ENCODE peak calls at places on chromosomes 1 and 21, in six cellular contexts. One of them, this sample, is unnamed.

GRCh38 chr1:226881515-226882185 is 11.2 kb downstream of the PSEN2 start:
- DNase-seq in astrocyte of the cerebellum: no peak
- DNase-seq in psoas muscle: no peak
- DNase-seq in colonic mucosa: no peak
- DNase-seq in suprapubic skin: no peak
- DNase-seq in fibroblast of lung: no peak
- DNase-seq in this sample: no peak

GRCh38 chr1:25118554-25118953 is 113.7 kb downstream of the SYF2 start:
- DNase-seq in astrocyte of the cerebellum: no peak
- DNase-seq in psoas muscle: no peak
- DNase-seq in colonic mucosa: no peak
- DNase-seq in suprapubic skin: no peak
- DNase-seq in fibroblast of lung: no peak
- DNase-seq in this sample: no peak

GRCh38 chr1:110049801-110050601 is 15.6 kb downstream of the STRIP1 start:
- DNase-seq in astrocyte of the cerebellum: no peak
- DNase-seq in psoas muscle: no peak
- DNase-seq in colonic mucosa: no peak
- DNase-seq in suprapubic skin: peak; percentile 50
- DNase-seq in fibroblast of lung: no peak
- DNase-seq in this sample: no peak

GRCh38 chr1:16013220-16013907 is 4.5 kb downstream of the HSPB7 start:
- DNase-seq in astrocyte of the cerebellum: peak; percentile 41
- DNase-seq in psoas muscle: peak; percentile 86
- DNase-seq in colonic mucosa: peak; percentile 63
- DNase-seq in suprapubic skin: no peak
- DNase-seq in fibroblast of lung: peak; percentile 48
- DNase-seq in this sample: no peak

GRCh38 chr1:40314721-40315238 is 2.3 kb downstream of the COL9A2 start:
- DNase-seq in astrocyte of the cerebellum: peak; percentile 53
- DNase-seq in psoas muscle: no peak
- DNase-seq in colonic mucosa: no peak
- DNase-seq in suprapubic skin: peak; percentile 68
- DNase-seq in fibroblast of lung: no peak
- DNase-seq in this sample: no peak

GRCh38 chr1:61135286-61135685 is 52.9 kb downstream of the NFIA start:
- DNase-seq in astrocyte of the cerebellum: no peak
- DNase-seq in psoas muscle: no peak
- DNase-seq in colonic mucosa: no peak
- DNase-seq in suprapubic skin: no peak
- DNase-seq in fibroblast of lung: no peak
- DNase-seq in this sample: no peak

GRCh38 chr1:54327386-54328116 is 78.6 kb downstream of the SSBP3 start:
- DNase-seq in astrocyte of the cerebellum: no peak
- DNase-seq in psoas muscle: no peak
- DNase-seq in colonic mucosa: no peak
- DNase-seq in suprapubic skin: no peak
- DNase-seq in fibroblast of lung: peak; percentile 55
- DNase-seq in this sample: no peak

GRCh38 chr1:41995441-41996130 is 76.9 kb upstream of the HIVEP3 start:
- DNase-seq in astrocyte of the cerebellum: no peak
- DNase-seq in psoas muscle: no peak
- DNase-seq in colonic mucosa: no peak
- DNase-seq in suprapubic skin: no peak
- DNase-seq in fibroblast of lung: no peak
- DNase-seq in this sample: no peak

GRCh38 chr1:210087058-210087457 is 145.5 kb upstream of the SERTAD4 start:
- DNase-seq in astrocyte of the cerebellum: no peak
- DNase-seq in psoas muscle: no peak
- DNase-seq in colonic mucosa: no peak
- DNase-seq in suprapubic skin: no peak
- DNase-seq in fibroblast of lung: no peak
- DNase-seq in this sample: no peak

GRCh38 chr1:53470155-53470554 is 11.0 kb downstream of the DMRTB1 start:
- DNase-seq in astrocyte of the cerebellum: peak; percentile 55
- DNase-seq in psoas muscle: peak; percentile 74
- DNase-seq in colonic mucosa: peak; percentile 72
- DNase-seq in suprapubic skin: no peak
- DNase-seq in fibroblast of lung: peak; percentile 81
- DNase-seq in this sample: no peak

GRCh38 chr1:181777812-181778211 is 283.7 kb downstream of the ZNF648 start:
- DNase-seq in astrocyte of the cerebellum: no peak
- DNase-seq in psoas muscle: no peak
- DNase-seq in colonic mucosa: no peak
- DNase-seq in suprapubic skin: no peak
- DNase-seq in fibroblast of lung: no peak
- DNase-seq in this sample: no peak

GRCh38 chr1:98860314-98860713 is 144.3 kb downstream of the PLPPR5 start:
- DNase-seq in astrocyte of the cerebellum: no peak
- DNase-seq in psoas muscle: no peak
- DNase-seq in colonic mucosa: no peak
- DNase-seq in suprapubic skin: no peak
- DNase-seq in fibroblast of lung: no peak
- DNase-seq in this sample: no peak

GRCh38 chr1:38775175-38775845 is 84.3 kb downstream of the RRAGC start:
- DNase-seq in astrocyte of the cerebellum: no peak
- DNase-seq in psoas muscle: no peak
- DNase-seq in colonic mucosa: no peak
- DNase-seq in suprapubic skin: no peak
- DNase-seq in fibroblast of lung: no peak
- DNase-seq in this sample: no peak

GRCh38 chr1:225896937-225897549 is 8.1 kb upstream of the LEFTY1 start:
- DNase-seq in astrocyte of the cerebellum: no peak
- DNase-seq in psoas muscle: no peak
- DNase-seq in colonic mucosa: peak; percentile 85
- DNase-seq in suprapubic skin: no peak
- DNase-seq in fibroblast of lung: no peak
- DNase-seq in this sample: no peak

GRCh38 chr1:165114022-165114888 is 242.3 kb downstream of the LMX1A start:
- DNase-seq in astrocyte of the cerebellum: peak; percentile 26
- DNase-seq in psoas muscle: no peak
- DNase-seq in colonic mucosa: peak; percentile 47
- DNase-seq in suprapubic skin: no peak
- DNase-seq in fibroblast of lung: peak; percentile 52
- DNase-seq in this sample: peak; percentile 42

GRCh38 chr21:33197546-33197945 is 32.2 kb upstream of the IFNAR2 start:
- DNase-seq in astrocyte of the cerebellum: no peak
- DNase-seq in psoas muscle: no peak
- DNase-seq in colonic mucosa: no peak
- DNase-seq in suprapubic skin: no peak
- DNase-seq in fibroblast of lung: no peak
- DNase-seq in this sample: no peak

GRCh38 chr1:94318505-94319030 is 81.2 kb upstream of the ARHGAP29 start:
- DNase-seq in astrocyte of the cerebellum: no peak
- DNase-seq in psoas muscle: no peak
- DNase-seq in colonic mucosa: no peak
- DNase-seq in suprapubic skin: no peak
- DNase-seq in fibroblast of lung: no peak
- DNase-seq in this sample: no peak

GRCh38 chr1:109761227-109762038 is 2.3 kb downstream of the EPS8L3 start:
- DNase-seq in astrocyte of the cerebellum: no peak
- DNase-seq in psoas muscle: no peak
- DNase-seq in colonic mucosa: peak; percentile 17
- DNase-seq in suprapubic skin: peak; percentile 73
- DNase-seq in fibroblast of lung: no peak
- DNase-seq in this sample: no peak

GRCh38 chr1:30847358-30847972 is 61.1 kb downstream of the SDC3 start:
- DNase-seq in astrocyte of the cerebellum: no peak
- DNase-seq in psoas muscle: peak; percentile 75
- DNase-seq in colonic mucosa: peak; percentile 81
- DNase-seq in suprapubic skin: peak; percentile 87
- DNase-seq in fibroblast of lung: peak; percentile 65
- DNase-seq in this sample: no peak

GRCh38 chr1:27150183-27150582 is 4.7 kb downstream of the SLC9A1 start:
- DNase-seq in astrocyte of the cerebellum: no peak
- DNase-seq in psoas muscle: no peak
- DNase-seq in colonic mucosa: no peak
- DNase-seq in suprapubic skin: no peak
- DNase-seq in fibroblast of lung: no peak
- DNase-seq in this sample: no peak

GRCh38 chr1:211478376-211478775 is 13.6 kb downstream of the RD3 start:
- DNase-seq in astrocyte of the cerebellum: no peak
- DNase-seq in psoas muscle: no peak
- DNase-seq in colonic mucosa: no peak
- DNase-seq in suprapubic skin: peak; percentile 31
- DNase-seq in fibroblast of lung: no peak
- DNase-seq in this sample: no peak

GRCh38 chr21:33640697-33641338 is 723 bp downstream of the CRYZL1 start:
- DNase-seq in astrocyte of the cerebellum: no peak
- DNase-seq in psoas muscle: no peak
- DNase-seq in colonic mucosa: peak; percentile 31
- DNase-seq in suprapubic skin: no peak
- DNase-seq in fibroblast of lung: peak; percentile 28
- DNase-seq in this sample: no peak

GRCh38 chr1:209486861-209487260 is 96.7 kb upstream of the CAMK1G start:
- DNase-seq in astrocyte of the cerebellum: no peak
- DNase-seq in psoas muscle: no peak
- DNase-seq in colonic mucosa: no peak
- DNase-seq in suprapubic skin: no peak
- DNase-seq in fibroblast of lung: no peak
- DNase-seq in this sample: no peak

GRCh38 chr1:56477164-56478111 is 101.9 kb downstream of the PLPP3 start:
- DNase-seq in astrocyte of the cerebellum: no peak
- DNase-seq in psoas muscle: peak; percentile 59
- DNase-seq in colonic mucosa: peak; percentile 65
- DNase-seq in suprapubic skin: peak; percentile 82
- DNase-seq in fibroblast of lung: peak; percentile 63
- DNase-seq in this sample: no peak

GRCh38 chr1:224615861-224616760 is at the start of gene CNIH3:
- DNase-seq in astrocyte of the cerebellum: peak; percentile 68
- DNase-seq in psoas muscle: peak; percentile 29
- DNase-seq in colonic mucosa: no peak
- DNase-seq in suprapubic skin: no peak
- DNase-seq in fibroblast of lung: peak; percentile 83
- DNase-seq in this sample: peak; percentile 90

GRCh38 chr1:241627453-241628329 is 12.5 kb downstream of the CHML start:
- DNase-seq in astrocyte of the cerebellum: peak; percentile 76
- DNase-seq in psoas muscle: no peak
- DNase-seq in colonic mucosa: peak; percentile 56
- DNase-seq in suprapubic skin: no peak
- DNase-seq in fibroblast of lung: peak; percentile 84
- DNase-seq in this sample: no peak

GRCh38 chr1:203835476-203835875 is 25.9 kb upstream of the SNRPE start:
- DNase-seq in astrocyte of the cerebellum: no peak
- DNase-seq in psoas muscle: no peak
- DNase-seq in colonic mucosa: no peak
- DNase-seq in suprapubic skin: no peak
- DNase-seq in fibroblast of lung: no peak
- DNase-seq in this sample: no peak
- TF ChIP-seq CTCF in astrocyte of the cerebellum: no peak
- TF ChIP-seq CTCF in psoas muscle: no peak
- TF ChIP-seq CTCF in colonic mucosa: no peak
- TF ChIP-seq CTCF in suprapubic skin: no peak
- TF ChIP-seq CTCF in fibroblast of lung: no peak
- TF ChIP-seq CTCF in this sample: peak; percentile 16

DNA sequence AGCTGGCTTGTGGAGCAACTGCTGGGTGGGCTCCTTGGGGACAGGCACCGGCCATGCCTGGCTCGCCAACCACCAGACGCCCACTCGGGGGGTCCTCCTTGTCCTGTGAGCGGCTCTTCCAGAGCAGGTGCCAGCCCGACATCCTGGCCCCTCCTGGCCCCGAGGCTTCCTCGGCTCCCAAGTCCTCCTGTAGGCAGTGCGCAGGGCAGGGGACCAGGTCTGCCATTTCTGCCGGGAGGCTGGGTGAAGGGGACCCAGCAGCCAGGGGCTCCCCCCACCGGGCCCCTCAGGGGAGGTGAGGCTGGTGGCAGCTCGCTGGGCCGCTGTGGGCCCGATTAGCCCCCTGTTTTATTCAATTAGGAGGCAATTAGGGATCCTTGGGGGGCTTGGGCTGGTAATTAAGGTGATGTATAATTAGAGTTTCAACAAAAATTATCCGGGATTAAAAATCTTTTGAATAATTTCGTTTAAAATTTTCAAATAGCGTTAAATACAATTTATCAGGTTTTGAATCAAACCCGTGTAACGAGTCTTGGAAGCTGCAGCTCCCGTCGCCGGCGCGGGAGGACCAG is 4.0 kb downstream of the PRDM16 start:
- DNase-seq in astrocyte of the cerebellum: no peak
- DNase-seq in psoas muscle: no peak
- DNase-seq in colonic mucosa: no peak
- DNase-seq in suprapubic skin: no peak
- DNase-seq in fibroblast of lung: no peak
- DNase-seq in this sample: no peak
- H3K4me3 ChIP-seq in astrocyte of the cerebellum: peak overlapping the region; percentile 14
- H3K4me3 ChIP-seq in psoas muscle: no peak overlapping the region
- H3K4me3 ChIP-seq in colonic mucosa: no peak overlapping the region
- H3K4me3 ChIP-seq in suprapubic skin: no peak overlapping the region
- H3K4me3 ChIP-seq in fibroblast of lung: no peak overlapping the region
- H3K4me3 ChIP-seq in this sample: no peak overlapping the region

DNA sequence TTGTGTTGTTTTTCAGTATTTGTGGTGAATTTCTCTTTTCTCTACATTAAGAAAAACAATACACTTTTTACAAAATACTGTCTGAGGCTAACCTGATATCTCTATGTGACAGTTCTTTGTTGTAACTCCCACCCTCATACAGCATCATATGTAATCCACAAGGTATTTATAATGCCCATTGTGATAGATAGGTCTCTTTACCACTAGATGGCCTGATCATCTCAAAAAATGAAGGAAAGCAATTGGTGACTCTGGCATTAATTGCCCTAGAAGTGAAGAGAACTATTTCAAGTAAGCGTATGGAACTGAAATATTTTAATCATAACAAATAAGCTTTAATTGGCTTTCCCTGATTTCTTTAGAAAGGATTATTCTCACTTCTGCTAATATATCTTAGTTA is 36.2 kb upstream of the HFM1 start:
- DNase-seq in astrocyte of the cerebellum: no peak
- DNase-seq in psoas muscle: no peak
- DNase-seq in colonic mucosa: no peak
- DNase-seq in suprapubic skin: no peak
- DNase-seq in fibroblast of lung: peak; percentile 35
- DNase-seq in this sample: no peak
- TF ChIP-seq CTCF in astrocyte of the cerebellum: peak; percentile 10
- TF ChIP-seq CTCF in psoas muscle: no peak
- TF ChIP-seq CTCF in colonic mucosa: no peak
- TF ChIP-seq CTCF in suprapubic skin: no peak
- TF ChIP-seq CTCF in fibroblast of lung: no peak
- TF ChIP-seq CTCF in this sample: peak; percentile 10

GRCh38 chr21:39913651-39914145 is 46.5 kb downstream of the PCP4 start:
- DNase-seq in astrocyte of the cerebellum: no peak
- DNase-seq in psoas muscle: no peak
- DNase-seq in colonic mucosa: no peak
- DNase-seq in suprapubic skin: no peak
- DNase-seq in fibroblast of lung: no peak
- DNase-seq in this sample: no peak

GRCh38 chr21:39911286-39911685 is 44.0 kb downstream of the PCP4 start:
- DNase-seq in astrocyte of the cerebellum: no peak
- DNase-seq in psoas muscle: no peak
- DNase-seq in colonic mucosa: no peak
- DNase-seq in suprapubic skin: no peak
- DNase-seq in fibroblast of lung: no peak
- DNase-seq in this sample: no peak

GRCh38 chr21:39911792-39912191 is 44.6 kb downstream of the PCP4 start:
- DNase-seq in astrocyte of the cerebellum: no peak
- DNase-seq in psoas muscle: no peak
- DNase-seq in colonic mucosa: no peak
- DNase-seq in suprapubic skin: no peak
- DNase-seq in fibroblast of lung: no peak
- DNase-seq in this sample: no peak

GRCh38 chr21:39904457-39904856 is 37.2 kb downstream of the PCP4 start:
- DNase-seq in astrocyte of the cerebellum: no peak
- DNase-seq in psoas muscle: no peak
- DNase-seq in colonic mucosa: no peak
- DNase-seq in suprapubic skin: no peak
- DNase-seq in fibroblast of lung: no peak
- DNase-seq in this sample: no peak

GRCh38 chr21:39908265-39908923 is 41.2 kb downstream of the PCP4 start:
- DNase-seq in astrocyte of the cerebellum: no peak
- DNase-seq in psoas muscle: no peak
- DNase-seq in colonic mucosa: no peak
- DNase-seq in suprapubic skin: no peak
- DNase-seq in fibroblast of lung: no peak
- DNase-seq in this sample: no peak
- H3K4me3 ChIP-seq in astrocyte of the cerebellum: no peak overlapping the region
- H3K4me3 ChIP-seq in psoas muscle: no peak overlapping the region
- H3K4me3 ChIP-seq in colonic mucosa: no peak overlapping the region
- H3K4me3 ChIP-seq in suprapubic skin: no peak overlapping the region
- H3K4me3 ChIP-seq in fibroblast of lung: no peak overlapping the region
- H3K4me3 ChIP-seq in this sample: no peak overlapping the region